ENCODE peak calls at places on chromosomes 4 and X, in seven cellular contexts. A is ureter, P is Kasumi-1, V is mesendoderm, Y is heart right ventricle, Q is AG08396, W is GM13977. M is an unnamed sample.

GRCh38 chrX:69361286-69361926 is 142.7 kb upstream of the NALF2 start:
- DNase-seq in Y (no peak), A (no peak), P (no peak), Q (peak), W (no peak), V (peak), M (no peak)

GRCh38 chr4:144645621-144646522 is at the start of gene HHIP:
- DNase-seq in Q (peak), A (no peak), P (peak), V (peak), W (peak), Y (no peak), M (peak)

GRCh38 chrX:69072486-69073006 is 92.7 kb downstream of the PJA1 start:
- DNase-seq in W (no peak), A (no peak), Q (no peak), Y (no peak), P (no peak), V (no peak), M (no peak)

GRCh38 chr4:183783933-183784622 is 121.0 kb upstream of the STOX2 start:
- DNase-seq in P (no peak), A (no peak), Q (peak), Y (peak), W (no peak), V (no peak), M (no peak)

GRCh38 chr4:73067971-73068394 is 1.5 kb downstream of the COX18 start:
- DNase-seq in Q (no peak), P (no peak), W (no peak), V (no peak), Y (no peak), A (no peak), M (no peak)

GRCh38 chr4:58611012-58611411 is 1500.8 kb upstream of the IGFBP7 start:
- DNase-seq in W (no peak), P (no peak), A (no peak), Y (no peak), V (no peak), Q (no peak), M (no peak)

GRCh38 chr4:185380320-185380719 is 15.4 kb downstream of the LRP2BP start:
- DNase-seq in Q (no peak), V (no peak), P (no peak), Y (no peak), A (no peak), W (no peak), M (no peak)

GRCh38 chr4:26201119-26201518 is 119.7 kb upstream of the RBPJ start:
- DNase-seq in P (peak), V (no peak), A (no peak), Q (no peak), W (no peak), Y (no peak), M (no peak)

GRCh38 chrX:13220916-13221315 is 98.9 kb downstream of the ATXN3L start:
- DNase-seq in A (no peak), Y (no peak), Q (peak), W (no peak), V (no peak), P (no peak), M (no peak)

GRCh38 chrX:7159132-7159861 is 11.3 kb upstream of the PUDP start:
- DNase-seq in A (no peak), V (no peak), Y (no peak), P (no peak), W (no peak), Q (peak), M (peak)

GRCh38 chr4:155371432-155372043 is 5.2 kb downstream of the MAP9 start:
- DNase-seq in P (peak), Y (no peak), Q (no peak), A (no peak), V (peak), W (no peak), M (no peak)

GRCh38 chr4:107255114-107255513 is 219.0 kb upstream of the DKK2 start:
- DNase-seq in Y (no peak), V (no peak), Q (no peak), P (no peak), A (no peak), W (no peak), M (no peak)

GRCh38 chr4:23458061-23458460 is 431.8 kb downstream of the PPARGC1A start:
- DNase-seq in W (no peak), P (no peak), V (no peak), A (no peak), Y (no peak), Q (no peak), M (no peak)

GRCh38 chr4:140152015-140152703 is 1.8 kb downstream of the MAML3 start:
- DNase-seq in P (peak), Y (peak), W (peak), A (peak), Q (peak), V (peak), M (peak)

GRCh38 chr4:83504544-83504943 is 19.6 kb upstream of the ABRAXAS1 start:
- DNase-seq in P (no peak), V (no peak), Q (no peak), A (no peak), Y (no peak), W (no peak), M (no peak)

GRCh38 chr4:78624048-78624447 is 72.5 kb downstream of the ANXA3 start:
- DNase-seq in A (no peak), P (no peak), Y (no peak), Q (no peak), W (no peak), V (peak), M (no peak)

GRCh38 chr4:39365360-39365759 is 802 bp downstream of the RFC1 start:
- DNase-seq in Q (no peak), Y (no peak), V (no peak), W (no peak), A (no peak), P (no peak), M (no peak)

GRCh38 chrX:101393530-101394305 is 2.9 kb downstream of the RPL36A start:
- DNase-seq in A (no peak), V (no peak), W (no peak), P (no peak), Y (no peak), Q (no peak), M (no peak)

GRCh38 chr4:98932539-98932938 is 3.6 kb upstream of the EIF4E start:
- DNase-seq in P (peak), A (no peak), W (no peak), Q (no peak), V (no peak), Y (no peak), M (no peak)

GRCh38 chrX:136652822-136653723 is 5.1 kb downstream of the CD40LG start:
- DNase-seq in V (no peak), A (no peak), Q (no peak), W (no peak), P (no peak), Y (no peak), M (no peak)

GRCh38 chr4:141133146-141134006 is at the start of gene RNF150:
- DNase-seq in V (peak), Y (peak), W (peak), A (peak), Q (peak), P (peak), M (peak)

GRCh38 chrX:150693782-150694574 is 782 bp downstream of the MTMR1 start:
- DNase-seq in Y (peak), W (peak), V (peak), A (peak), P (no peak), Q (peak), M (peak)

GRCh38 chrX:2370436-2370835 is 130.3 kb downstream of the DHRSX start:
- DNase-seq in P (no peak), Y (no peak), Q (no peak), W (no peak), A (no peak), V (peak), M (no peak)

GRCh38 chrX:87578978-87579377 is 61.4 kb downstream of the KLHL4 start:
- DNase-seq in A (no peak), W (no peak), Y (no peak), Q (no peak), V (peak), P (no peak), M (no peak)

GRCh38 chr4:156137971-156138581 is 184.4 kb upstream of the CTSO start:
- DNase-seq in Y (no peak), V (peak), W (no peak), P (no peak), A (no peak), Q (no peak), M (no peak)

GRCh38 chr4:24912252-24913098 is at the start of gene CCDC149:
- DNase-seq in Q (peak), W (peak), V (peak), P (no peak), A (peak), Y (peak), M (peak)

GRCh38 chrX:154547245-154548027 is at the start of gene IKBKG:
- DNase-seq in Q (peak), W (peak), P (peak), Y (peak), A (peak), V (peak), M (peak)

GRCh38 chr4:115279300-115279699 is 165.9 kb upstream of the NDST4 start:
- DNase-seq in V (no peak), W (no peak), A (no peak), P (peak), Y (no peak), Q (no peak), M (no peak)

GRCh38 chrX:103839404-103839803 is 7.3 kb upstream of the RAB9B start:
- DNase-seq in Q (no peak), W (no peak), V (no peak), A (no peak), Y (no peak), P (no peak), M (no peak)

GRCh38 chr4:80967346-80967745 is 63.2 kb upstream of the BMP3 start:
- DNase-seq in P (no peak), W (no peak), Y (no peak), V (peak), Q (no peak), A (no peak), M (no peak)

GRCh38 chr4:88244821-88245579 is 39.4 kb downstream of the PPM1K start:
- DNase-seq in Y (no peak), P (peak), Q (no peak), V (no peak), W (no peak), A (no peak), M (no peak)

GRCh38 chr4:110197421-110198398 is 705 bp downstream of the ELOVL6 start:
- DNase-seq in V (peak), Q (peak), Y (peak), W (peak), A (peak), P (peak), M (peak)

GRCh38 chr4:5971077-5971447 is 47.2 kb downstream of the C4orf50 start:
- DNase-seq in V (no peak), W (no peak), Y (no peak), Q (no peak), A (no peak), P (no peak), M (no peak)

GRCh38 chr4:166902941-166903340 is 331.4 kb downstream of the SPOCK3 start:
- DNase-seq in Q (no peak), P (no peak), Y (no peak), A (no peak), W (no peak), V (no peak), M (no peak)

GRCh38 chr4:6613676-6614651 is 26.5 kb upstream of the MRFAP1 start:
- DNase-seq in A (no peak), Y (no peak), W (no peak), P (no peak), V (no peak), Q (no peak), M (no peak)

GRCh38 chrX:44873415-44874270 is 655 bp downstream of the KDM6A start:
- DNase-seq in W (peak), V (peak), Q (peak), A (peak), Y (peak), P (peak), M (peak)

GRCh38 chr4:2354127-2354526 is 64.3 kb downstream of the ZFYVE28 start:
- DNase-seq in W (peak), Q (no peak), V (no peak), A (no peak), Y (no peak), P (peak), M (no peak)

GRCh38 chr4:121030151-121030550 is 42.2 kb downstream of the NDNF start:
- DNase-seq in A (no peak), P (no peak), Q (no peak), Y (no peak), W (no peak), V (no peak), M (no peak)

GRCh38 chr4:119040711-119041185 is 94.9 kb upstream of the MYOZ2 start:
- DNase-seq in Q (peak), W (no peak), V (peak), P (no peak), Y (no peak), A (no peak), M (no peak)

GRCh38 chrX:151754641-151755215 is 20.2 kb downstream of the CNGA2 start:
- DNase-seq in A (peak), Q (no peak), P (peak), V (no peak), W (no peak), Y (no peak), M (no peak)